ENCODE peak calls at places on chromosomes 16 and 17, in six cellular contexts. B, X, R, F, A and W are unnamed samples.
A peak's percentile ranks its signal among the peaks of the same experiment; 100 is the strongest.

GRCh38 chr17:43734376-43734775 is 24.2 kb downstream of the SOST start:
- DNase-seq in B (no peak), X (no peak), R (no peak), F (peak; percentile 83), A (no peak), W (no peak)

GRCh38 chr17:44353656-44354331 is 8.7 kb downstream of the GRN start:
- DNase-seq in B (peak; percentile 41), X (peak; percentile 48), R (peak; percentile 42), F (no peak), A (no peak), W (no peak)

GRCh38 chr16:53780051-53780450 is 76.1 kb downstream of the FTO start:
- DNase-seq in B (peak; percentile 42), X (no peak), R (no peak), F (no peak), A (no peak), W (no peak)

GRCh38 chr17:55405600-55405999 is 16.0 kb downstream of the MMD start:
- DNase-seq in B (no peak), X (no peak), R (no peak), F (no peak), A (no peak), W (no peak)

GRCh38 chr17:45050680-45051059 is 762 bp downstream of the DCAKD start:
- DNase-seq in B (peak; percentile 33), X (no peak), R (peak; percentile 52), F (no peak), A (no peak), W (peak; percentile 59)

GRCh38 chr17:45700171-45701090 is 83.7 kb upstream of the CRHR1 start:
- DNase-seq in B (no peak), X (no peak), R (no peak), F (no peak), A (no peak), W (no peak)

GRCh38 chr17:81365148-81365600 is 30.1 kb upstream of the BAHCC1 start:
- DNase-seq in B (peak; percentile 77), X (no peak), R (no peak), F (peak; percentile 78), A (no peak), W (no peak)

GRCh38 chr17:74953129-74953687 is 17.5 kb downstream of the OTOP3 start:
- DNase-seq in B (peak; percentile 45), X (no peak), R (no peak), F (no peak), A (no peak), W (no peak)

GRCh38 chr17:6162892-6163291 is 92.7 kb downstream of the WSCD1 start:
- DNase-seq in B (no peak), X (no peak), R (no peak), F (no peak), A (no peak), W (no peak)

GRCh38 chr16:66475232-66475631 is 48.1 kb downstream of the BEAN1 start:
- DNase-seq in B (no peak), X (no peak), R (no peak), F (no peak), A (no peak), W (no peak)

GRCh38 chr16:69294051-69294450 is 17.1 kb upstream of the VPS4A start:
- DNase-seq in B (no peak), X (no peak), R (no peak), F (no peak), A (no peak), W (no peak)

GRCh38 chr16:14337303-14338191 is 266.4 kb downstream of the MRTFB start:
- DNase-seq in B (no peak), X (no peak), R (no peak), F (peak; percentile 47), A (no peak), W (no peak)

GRCh38 chr16:11224894-11225676 is 30.9 kb downstream of the SOCS1 start:
- DNase-seq in B (peak; percentile 78), X (peak; percentile 26), R (peak; percentile 85), F (no peak), A (peak; percentile 59), W (peak; percentile 94)

GRCh38 chr16:12320298-12320706 is 343.8 kb downstream of the SNX29 start:
- DNase-seq in B (no peak), X (no peak), R (no peak), F (no peak), A (no peak), W (no peak)

GRCh38 chr17:59260724-59261123 is 40.4 kb downstream of the GDPD1 start:
- DNase-seq in B (no peak), X (no peak), R (no peak), F (no peak), A (no peak), W (no peak)

GRCh38 chr17:13002761-13003453 is 14.9 kb downstream of the ELAC2 start:
- DNase-seq in B (peak; percentile 80), X (peak; percentile 80), R (peak; percentile 32), F (peak; percentile 85), A (peak; percentile 9), W (peak; percentile 61)

GRCh38 chr17:72790194-72790593 is 302.3 kb downstream of the SLC39A11 start:
- DNase-seq in B (no peak), X (no peak), R (no peak), F (no peak), A (no peak), W (no peak)

GRCh38 chr16:31708348-31708747 is 165.3 kb upstream of the ZNF267 start:
- DNase-seq in B (no peak), X (no peak), R (no peak), F (no peak), A (no peak), W (no peak)

GRCh38 chr16:53457670-53458069 is 23.4 kb downstream of the RBL2 start:
- DNase-seq in B (peak; percentile 57), X (no peak), R (peak; percentile 67), F (no peak), A (peak; percentile 61), W (peak; percentile 95)

GRCh38 chr17:40068129-40068581 is 5.4 kb downstream of the THRA start:
- DNase-seq in B (no peak), X (no peak), R (no peak), F (no peak), A (no peak), W (no peak)
- H3K4me3 ChIP-seq in B (no peak overlapping the region), X (peak overlapping the region; percentile 55), R (peak overlapping the region; percentile 45), F (no peak overlapping the region), A (peak overlapping the region; percentile 63), W (no peak overlapping the region)

GRCh38 chr16:50261707-50262235 is 4.6 kb upstream of the ADCY7 start:
- DNase-seq in B (no peak), X (no peak), R (no peak), F (no peak), A (no peak), W (no peak)

GRCh38 chr16:50257876-50258275 is 8.5 kb upstream of the ADCY7 start:
- DNase-seq in B (no peak), X (no peak), R (peak; percentile 8), F (no peak), A (no peak), W (no peak)

GRCh38 chr16:50260206-50261159 is 5.9 kb upstream of the ADCY7 start:
- DNase-seq in B (no peak), X (no peak), R (peak; percentile 17), F (no peak), A (no peak), W (no peak)

GRCh38 chr16:50261160-50261706 is 5.1 kb upstream of the ADCY7 start:
- DNase-seq in B (no peak), X (no peak), R (no peak), F (no peak), A (no peak), W (no peak)

DNA sequence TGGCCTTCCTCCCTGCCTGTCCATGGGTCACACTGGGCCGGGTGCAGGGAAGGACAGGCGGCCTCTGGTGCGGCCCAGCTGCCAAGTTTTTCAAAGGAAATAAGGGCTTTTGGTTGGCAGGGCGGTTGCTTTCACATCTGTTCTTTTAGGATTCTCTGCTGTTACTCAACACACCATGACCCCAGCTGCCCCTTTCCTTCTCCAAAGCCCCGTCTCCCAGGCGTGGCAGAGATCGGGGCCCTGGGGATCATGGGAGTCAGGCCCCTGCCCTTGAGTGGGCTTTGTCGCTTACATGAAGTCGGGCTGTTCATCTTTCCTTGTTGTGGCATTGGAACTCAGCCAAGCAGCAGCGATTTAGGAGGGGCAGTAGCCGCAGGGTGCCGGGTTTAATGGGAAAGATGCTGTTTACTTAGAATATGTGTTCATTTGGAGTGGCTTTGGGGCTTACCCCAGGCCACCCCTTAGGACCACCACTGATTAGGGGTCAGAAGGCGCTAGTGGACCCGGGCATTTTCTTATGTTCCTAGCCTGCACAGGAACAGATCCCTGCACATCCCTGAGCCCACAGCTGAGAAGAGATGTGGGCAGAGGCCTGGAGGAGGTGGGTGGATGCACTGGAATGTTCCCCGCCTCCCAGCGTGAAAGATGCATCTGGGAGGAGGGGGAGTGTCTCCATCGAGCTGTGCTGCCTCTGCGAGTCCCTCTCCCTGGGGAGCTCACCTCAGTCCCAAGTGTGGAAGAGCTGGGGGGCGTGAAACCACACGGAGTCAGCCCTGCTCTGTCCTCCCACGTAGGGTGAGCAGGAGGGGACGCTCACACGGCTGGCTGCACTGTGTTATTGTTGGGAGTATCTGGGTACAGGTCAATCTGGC is 6.8 kb upstream of the ADCY7 start:
- DNase-seq in B (peak; percentile 38), X (peak; percentile 73), R (peak; percentile 19), F (peak; percentile 59), A (no peak), W (no peak)
- H3K4me3 ChIP-seq in B (no peak overlapping the region), X (no peak overlapping the region), R (no peak overlapping the region), F (no peak overlapping the region), A (no peak overlapping the region), W (no peak overlapping the region)

GRCh38 chr16:85687651-85688471 is 893 bp downstream of the GINS2 start:
- DNase-seq in B (peak; percentile 54), X (no peak), R (no peak), F (no peak), A (no peak), W (no peak)
- H3K4me3 ChIP-seq in B (peak overlapping the region; percentile 49), X (peak overlapping the region; percentile 74), R (peak overlapping the region; percentile 69), F (peak overlapping the region; percentile 70), A (no peak overlapping the region), W (peak overlapping the region; percentile 72)

DNA sequence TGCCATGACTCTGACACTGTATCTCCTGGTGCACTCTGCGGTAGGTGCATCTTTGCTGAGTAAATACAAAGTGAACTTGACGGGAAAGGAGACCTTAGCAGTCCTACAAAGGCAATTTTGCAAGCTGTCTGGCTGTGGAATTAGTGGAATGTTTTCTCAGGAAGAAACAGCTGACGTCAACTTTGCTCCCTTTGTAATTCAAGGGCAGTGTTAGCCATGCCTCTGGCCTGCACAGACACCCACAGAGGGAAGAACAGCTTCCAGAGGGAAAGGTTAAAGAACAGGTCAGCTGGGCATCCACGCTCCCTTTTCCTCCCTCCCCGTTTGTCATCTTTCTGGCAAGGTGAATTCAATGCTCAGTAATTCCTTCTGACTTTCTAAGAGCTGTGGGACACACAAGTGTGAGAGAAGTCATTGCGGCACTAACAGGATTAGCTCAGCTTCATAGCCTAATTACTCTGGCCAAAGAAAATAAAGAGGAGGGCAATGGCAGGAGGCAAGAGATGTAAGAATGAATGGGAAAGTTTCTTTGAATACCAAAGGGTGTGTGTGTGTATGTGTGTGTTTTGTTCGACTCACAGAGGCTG is 476.9 kb upstream of the GOT2 start:
- DNase-seq in B (no peak), X (no peak), R (no peak), F (peak; percentile 10), A (no peak), W (no peak)
- H3K4me3 ChIP-seq in B (no peak overlapping the region), X (no peak overlapping the region), R (no peak overlapping the region), F (no peak overlapping the region), A (no peak overlapping the region), W (no peak overlapping the region)

DNA sequence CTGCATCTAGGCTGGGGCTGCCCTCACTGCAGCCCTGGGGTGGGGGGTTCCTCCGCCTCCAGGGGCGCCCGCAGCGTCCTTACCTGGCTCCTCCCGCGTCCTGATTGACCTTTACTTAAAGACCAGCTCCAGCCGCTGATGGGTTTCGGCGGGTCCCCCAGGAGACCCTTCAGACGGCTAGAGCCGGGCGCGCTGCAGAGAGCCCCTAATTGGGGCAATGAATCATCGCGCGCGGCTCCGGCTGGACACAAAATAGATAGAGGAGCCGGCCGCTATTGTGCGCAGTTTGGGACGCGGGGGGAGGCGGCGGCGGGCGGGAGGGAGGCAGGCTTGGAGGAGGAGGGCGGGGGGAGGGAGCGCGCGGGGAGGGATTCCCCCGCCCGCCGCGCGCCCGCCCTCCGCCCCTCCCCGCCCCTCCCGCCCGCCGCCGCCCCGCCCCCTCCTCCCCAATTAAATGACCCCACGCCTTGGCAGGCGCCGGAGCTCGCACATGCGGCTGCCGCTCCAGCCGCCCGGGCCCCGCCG is 56.5 kb upstream of the CIBAR2 start:
- DNase-seq in B (peak; percentile 47), X (peak; percentile 74), R (no peak), F (peak; percentile 73), A (no peak), W (no peak)
- H3K4me3 ChIP-seq in B (no peak overlapping the region), X (peak overlapping the region; percentile 63), R (no peak overlapping the region), F (no peak overlapping the region), A (no peak overlapping the region), W (no peak overlapping the region)